ENCODE peak calls at places on chromosome 1, in five cellular contexts. Y is right lobe of liver, O is lower leg skin, B is GM12891, V is IMR-90. G is an unnamed sample.

GRCh38 chr1:201016943-201017827 is 6.3 kb downstream of the KIF21B start:
- DNase-seq in V (no peak), B (no peak), Y (no peak), O (no peak), G (no peak)

GRCh38 chr1:237309595-237310118 is 267.7 kb downstream of the RYR2 start:
- DNase-seq in O (no peak), B (no peak), V (no peak), Y (no peak), G (no peak)

GRCh38 chr1:91725961-91726704 is 159.8 kb downstream of the TGFBR3 start:
- DNase-seq in Y (no peak), V (peak), O (no peak), B (no peak), G (peak)

GRCh38 chr1:64572222-64572900 is 102.4 kb downstream of the CACHD1 start:
- DNase-seq in B (no peak), V (no peak), Y (no peak), O (no peak), G (no peak)

GRCh38 chr1:157369808-157370521 is 182.3 kb downstream of the FCRL5 start:
- DNase-seq in V (peak), O (no peak), B (peak), Y (peak), G (peak)

GRCh38 chr1:110687244-110687643 is 12.5 kb upstream of the KCNA3 start:
- DNase-seq in O (no peak), Y (no peak), B (no peak), V (peak), G (no peak)

GRCh38 chr1:229972600-229973296 is 94.3 kb upstream of the GALNT2 start:
- DNase-seq in B (no peak), O (no peak), V (no peak), Y (no peak), G (no peak)

GRCh38 chr1:67138813-67139539 is 4.2 kb upstream of the C1orf141 start:
- DNase-seq in B (no peak), V (no peak), Y (no peak), O (no peak), G (no peak)

GRCh38 chr1:47703981-47704596 is 266.2 kb downstream of the FOXD2 start:
- DNase-seq in Y (no peak), O (no peak), B (no peak), V (peak), G (no peak)

GRCh38 chr1:114248162-114248561 is 94.5 kb upstream of the SYT6 start:
- DNase-seq in O (no peak), B (no peak), Y (no peak), V (no peak), G (no peak)

GRCh38 chr1:99457381-99458165 is 188.3 kb upstream of the PALMD start:
- DNase-seq in V (peak), Y (no peak), B (no peak), O (no peak), G (no peak)

GRCh38 chr1:56397811-56398231 is 181.5 kb downstream of the PLPP3 start:
- DNase-seq in Y (no peak), O (no peak), V (peak), B (no peak), G (no peak)

GRCh38 chr1:63863137-63863536 is 89.3 kb downstream of the ROR1 start:
- DNase-seq in V (no peak), B (no peak), Y (no peak), O (no peak), G (no peak)

GRCh38 chr1:15195420-15196052 is 42.0 kb downstream of the TMEM51 start:
- DNase-seq in O (no peak), V (no peak), B (no peak), Y (no peak), G (no peak)

GRCh38 chr1:1302951-1303509 is 4.7 kb downstream of the ACAP3 start:
- DNase-seq in V (no peak), O (no peak), B (no peak), Y (no peak), G (no peak)

GRCh38 chr1:192131914-192132313 is 26.3 kb upstream of the RGS18 start:
- DNase-seq in Y (no peak), B (no peak), O (no peak), V (no peak), G (no peak)

GRCh38 chr1:30132602-30133271 is 590.6 kb downstream of the MATN1 start:
- DNase-seq in V (no peak), O (no peak), Y (no peak), B (no peak), G (no peak)

GRCh38 chr1:245537992-245538391 is 383.2 kb downstream of the KIF26B start:
- DNase-seq in O (peak), V (peak), B (no peak), Y (no peak), G (no peak)

GRCh38 chr1:119015547-119015946 is 27.4 kb upstream of the TBX15 start:
- DNase-seq in O (no peak), B (no peak), V (no peak), Y (no peak), G (no peak)

GRCh38 chr1:19262728-19263127 is 11.1 kb downstream of the MRTO4 start:
- DNase-seq in B (no peak), O (no peak), V (no peak), Y (no peak), G (no peak)

GRCh38 chr1:19262047-19262446 is 10.4 kb downstream of the MRTO4 start:
- DNase-seq in Y (no peak), V (no peak), O (no peak), B (no peak), G (no peak)

GRCh38 chr1:19257178-19257914 is 5.7 kb downstream of the MRTO4 start:
- DNase-seq in Y (no peak), V (no peak), B (no peak), O (no peak), G (no peak)

GRCh38 chr1:19258353-19258752 is 6.7 kb downstream of the MRTO4 start:
- DNase-seq in O (no peak), Y (no peak), V (no peak), B (no peak), G (no peak)

GRCh38 chr1:19260211-19261138 is 8.9 kb downstream of the MRTO4 start:
- DNase-seq in Y (no peak), O (no peak), V (peak), B (no peak), G (no peak)
- TF ChIP-seq POLR2A in Y (no peak), O (no peak), V (no peak), B (peak), G (no peak)

GRCh38 chr1:154978360-154978759 is 3.9 kb downstream of the CKS1B start:
- DNase-seq in Y (no peak), V (no peak), B (no peak), O (no peak), G (no peak)

GRCh38 chr1:154988053-154988954 is 5.1 kb upstream of the LENEP start:
- DNase-seq in O (no peak), B (no peak), Y (no peak), V (no peak), G (no peak)

GRCh38 chr1:154987326-154987725 is 4.2 kb downstream of the FLAD1 start:
- DNase-seq in V (no peak), Y (peak), B (no peak), O (no peak), G (no peak)

GRCh38 chr1:154983776-154984466 is 777 bp downstream of the FLAD1 start:
- DNase-seq in O (no peak), Y (peak), V (no peak), B (no peak), G (no peak)

DNA sequence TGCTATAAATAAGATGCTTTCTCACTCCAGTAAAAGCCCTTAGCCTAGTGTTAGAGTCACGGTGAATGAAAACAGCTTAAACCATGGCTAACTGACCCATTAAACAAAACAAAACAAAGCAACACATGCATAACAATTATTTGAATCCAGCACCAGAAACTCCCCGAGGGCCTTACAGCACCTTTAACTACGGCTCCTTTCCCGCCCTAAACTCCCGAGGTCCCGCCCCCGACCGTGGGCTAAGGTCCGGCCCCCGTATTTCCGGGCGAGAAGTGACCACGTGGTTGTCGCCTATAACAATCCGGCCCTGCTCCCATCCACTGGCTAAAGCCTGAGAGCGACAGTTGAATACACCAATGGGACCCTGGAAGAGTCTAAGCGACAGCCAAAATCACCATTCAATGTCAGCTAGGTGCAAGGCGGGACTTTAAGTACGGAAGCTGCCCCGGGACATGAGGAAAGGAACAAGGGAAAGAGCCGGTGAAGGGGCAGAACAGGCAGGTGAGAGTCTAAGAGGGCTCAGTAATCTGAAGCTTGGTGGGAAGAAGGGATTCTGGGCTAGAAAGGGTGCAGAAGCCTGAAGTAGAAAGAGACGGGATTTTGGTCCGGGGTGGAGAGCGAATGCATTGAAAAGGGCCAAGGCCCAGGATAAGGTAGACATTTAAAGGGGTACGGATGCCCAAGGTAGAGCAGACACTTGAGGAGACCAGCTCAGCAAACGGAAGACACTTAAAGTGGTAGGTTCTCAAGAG is at the start of gene FLAD1:
- DNase-seq in B (peak), Y (peak), V (peak), O (peak), G (peak)
- TF ChIP-seq POLR2A in B (peak), Y (peak), V (no peak), O (no peak), G (no peak)

GRCh38 chr1:85608851-85609250 is 28.3 kb downstream of the CCN1 start:
- DNase-seq in O (no peak), V (no peak), Y (no peak), B (no peak), G (no peak)
- TF ChIP-seq POLR2A in O (no peak), V (no peak), Y (no peak), B (no peak), G (no peak)

DNA sequence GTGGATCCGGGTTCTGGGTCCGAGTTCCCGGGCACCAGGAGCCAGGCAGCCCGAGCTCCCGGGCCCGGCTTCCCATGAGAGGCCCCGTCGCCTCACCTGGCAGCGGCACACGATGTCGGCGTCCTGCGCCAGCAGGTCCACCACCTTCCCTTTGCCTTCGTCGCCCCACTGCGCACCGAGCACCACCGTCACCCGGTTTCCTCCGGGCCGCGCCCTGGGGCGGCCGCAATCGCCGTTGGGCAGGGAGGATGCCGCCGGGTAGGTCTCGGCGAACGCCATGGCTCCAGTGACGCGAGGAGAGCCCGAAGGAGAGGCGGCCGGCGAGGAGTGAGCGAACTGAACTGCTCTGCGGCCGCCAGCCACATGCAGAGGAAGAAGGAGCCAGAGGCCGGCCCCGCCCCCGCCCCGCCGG is at the start of gene ADSS2:
- DNase-seq in V (no peak), Y (no peak), O (no peak), B (no peak), G (no peak)
- TF ChIP-seq POLR2A in V (peak), Y (peak), O (no peak), B (peak), G (peak)

DNA sequence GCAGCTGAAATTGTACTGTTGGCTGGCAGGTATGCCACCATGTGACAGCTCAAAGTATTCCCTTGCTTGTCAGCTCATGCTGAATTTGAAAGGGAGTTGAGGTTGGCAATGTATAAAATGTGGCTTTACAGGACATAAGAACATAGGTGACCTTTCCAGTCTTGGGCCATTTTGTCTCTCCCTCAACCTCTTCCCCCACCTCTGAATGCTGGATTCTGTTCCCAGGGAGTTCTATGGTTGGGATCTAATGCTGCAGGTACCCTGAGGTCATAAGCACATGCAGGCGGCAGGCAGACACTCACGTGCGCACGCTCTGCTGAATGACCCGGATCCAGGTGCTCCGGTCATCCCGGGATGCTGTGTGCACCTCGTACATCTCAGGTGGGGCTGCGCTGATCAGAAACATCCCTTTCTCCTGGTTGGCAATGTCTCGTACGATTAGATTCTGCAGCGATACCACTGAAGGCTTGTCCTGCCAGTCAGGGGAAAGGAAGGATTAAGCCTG is 16.0 kb downstream of the RXFP4 start:
- DNase-seq in Y (no peak), B (no peak), O (no peak), V (no peak), G (no peak)
- TF ChIP-seq POLR2A in Y (no peak), B (no peak), O (no peak), V (no peak), G (no peak)

GRCh38 chr1:225467193-225468020 is 39.6 kb upstream of the LBR start:
- DNase-seq in Y (peak), B (peak), O (peak), V (no peak), G (peak)
- TF ChIP-seq POLR2A in Y (peak), B (peak), O (no peak), V (no peak), G (peak)

G was measured in uterus.